ENCODE peak calls at places on chromosomes 4 and X, in eight cellular contexts. B, H, N, Q, L, K, U and J are unnamed samples.

GRCh38 chr4:94668724-94669123 is 89.0 kb upstream of the BMPR1B start:
- DNase-seq in Q (no peak), N (no peak), K (no peak), B (no peak), H (peak; percentile 23), L (no peak), U (no peak), J (no peak)

GRCh38 chr4:169244210-169244609 is 26.5 kb downstream of the SH3RF1 start:
- DNase-seq in Q (no peak), U (no peak), N (no peak), B (no peak), H (no peak), K (no peak), L (no peak), J (no peak)

GRCh38 chrX:129496625-129497024 is 26.7 kb downstream of the SMARCA1 start:
- DNase-seq in H (no peak), B (no peak), N (no peak), L (no peak), K (no peak), Q (no peak), U (no peak), J (no peak)

GRCh38 chr4:40579983-40580382 is 49.7 kb downstream of the RBM47 start:
- DNase-seq in H (no peak), U (no peak), K (no peak), B (peak; percentile 69), L (no peak), N (no peak), Q (no peak), J (no peak)

GRCh38 chrX:97898798-97899197 is 1015.1 kb downstream of the RPA4 start:
- DNase-seq in U (no peak), H (no peak), L (no peak), Q (no peak), B (no peak), K (no peak), N (no peak), J (no peak)

GRCh38 chr4:173448103-173448502 is 49.2 kb upstream of the SCRG1 start:
- DNase-seq in U (no peak), B (no peak), H (peak; percentile 84), L (no peak), N (peak; percentile 23), K (peak; percentile 26), Q (peak; percentile 96), J (no peak)

GRCh38 chrX:148573119-148573518 is 72.7 kb downstream of the AFF2 start:
- DNase-seq in B (no peak), U (no peak), L (no peak), Q (no peak), H (no peak), K (no peak), N (no peak), J (no peak)

GRCh38 chr4:80709082-80709869 is 321.2 kb upstream of the BMP3 start:
- DNase-seq in U (no peak), N (no peak), L (no peak), H (no peak), Q (no peak), B (no peak), K (no peak), J (no peak)

GRCh38 chr4:5893013-5893580 is at the start of gene CRMP1:
- DNase-seq in Q (peak; percentile 84), N (no peak), U (no peak), K (peak; percentile 64), H (peak; percentile 45), B (no peak), L (no peak), J (no peak)

GRCh38 chrX:123959281-123960063 is 2.0 kb upstream of the STAG2 start:
- DNase-seq in K (no peak), H (peak; percentile 24), L (no peak), Q (peak; percentile 73), U (peak; percentile 50), B (no peak), N (peak; percentile 39), J (peak; percentile 50)

GRCh38 chr4:31467781-31468180 is 747.6 kb downstream of the PCDH7 start:
- DNase-seq in U (no peak), N (no peak), L (no peak), Q (no peak), B (no peak), H (no peak), K (no peak), J (no peak)

GRCh38 chr4:64305565-64306254 is 103.5 kb downstream of the TECRL start:
- DNase-seq in L (no peak), Q (no peak), N (no peak), H (no peak), B (no peak), K (no peak), U (no peak), J (no peak)

GRCh38 chrX:49037883-49038475 is 5.2 kb downstream of the TFE3 start:
- DNase-seq in N (no peak), H (no peak), K (no peak), U (no peak), L (no peak), Q (no peak), B (no peak), J (no peak)

GRCh38 chr4:95510145-95510544 is 38.6 kb downstream of the UNC5C start:
- DNase-seq in L (no peak), B (no peak), N (no peak), U (no peak), H (peak; percentile 29), K (no peak), Q (peak; percentile 44), J (no peak)

GRCh38 chr4:8238515-8239053 is 31.0 kb upstream of the HTRA3 start:
- DNase-seq in L (no peak), B (no peak), U (no peak), K (no peak), H (no peak), N (no peak), Q (no peak), J (peak; percentile 34)

GRCh38 chrX:119696251-119696890 is 3.4 kb upstream of the SEPTIN6 start:
- DNase-seq in K (no peak), Q (no peak), L (no peak), U (no peak), H (no peak), B (no peak), N (no peak), J (no peak)

GRCh38 chr4:40214038-40214437 is 17.2 kb downstream of the RHOH start:
- DNase-seq in H (no peak), B (no peak), Q (no peak), U (no peak), L (no peak), N (no peak), K (no peak), J (no peak)

GRCh38 chrX:124665878-124666425 is 319.6 kb downstream of the SH2D1A start:
- DNase-seq in U (no peak), B (no peak), H (no peak), L (no peak), Q (no peak), K (no peak), N (no peak), J (no peak)

GRCh38 chr4:127995776-127996175 is 30.6 kb downstream of the ABHD18 start:
- DNase-seq in K (no peak), U (no peak), B (peak; percentile 36), N (no peak), Q (no peak), L (no peak), H (no peak), J (peak; percentile 64)

GRCh38 chrX:48997865-48998264 is 4.2 kb downstream of the GRIPAP1 start:
- DNase-seq in N (no peak), L (no peak), U (no peak), Q (no peak), K (no peak), B (no peak), H (no peak), J (no peak)

GRCh38 chr4:8850830-8851188 is 20.8 kb downstream of the HMX1 start:
- DNase-seq in H (no peak), N (no peak), L (no peak), K (no peak), Q (no peak), U (no peak), B (no peak), J (peak; percentile 14)

GRCh38 chrX:13646154-13646549 is 6.8 kb upstream of the TCEANC start:
- DNase-seq in K (no peak), U (peak; percentile 62), N (no peak), L (no peak), Q (peak; percentile 37), H (peak; percentile 45), B (peak; percentile 65), J (peak; percentile 50)

GRCh38 chr4:108031427-108032083 is 41.9 kb downstream of the HADH start:
- DNase-seq in B (no peak), U (no peak), K (no peak), N (no peak), H (no peak), Q (no peak), L (no peak), J (no peak)

GRCh38 chrX:31266172-31267076 is 194.6 kb upstream of the FTHL17 start:
- DNase-seq in K (peak; percentile 14), N (peak; percentile 14), L (no peak), H (no peak), Q (peak; percentile 51), B (no peak), U (peak; percentile 74), J (peak; percentile 66)

GRCh38 chrX:155745792-155746191 is 133.0 kb upstream of the TMLHE start:
- DNase-seq in K (no peak), L (no peak), H (no peak), B (no peak), U (peak; percentile 25), N (no peak), Q (peak; percentile 1), J (no peak)